ENCODE peak calls at places on chromosomes 12 and 14, in four cellular contexts. Q is Panc1, O is dorsolateral prefrontal cortex, N is lung. S is an unnamed sample.

GRCh38 chr12:109504068-109504467 is 26.6 kb downstream of the UBE3B start:
- DNase-seq in O (no peak), Q (no peak), N (no peak), S (no peak)

GRCh38 chr12:62640910-62641448 is 174.4 kb downstream of the MON2 start:
- DNase-seq in Q (no peak), O (no peak), N (no peak), S (no peak)

GRCh38 chr14:90649096-90649495 is 167.1 kb downstream of the TTC7B start:
- DNase-seq in Q (no peak), O (no peak), N (no peak), S (no peak)

GRCh38 chr12:2580821-2581220 is 213.9 kb upstream of the FKBP4 start:
- DNase-seq in N (no peak), Q (no peak), O (no peak), S (peak)

GRCh38 chr14:102220031-102220430 is 80.3 kb downstream of the WDR20 start:
- DNase-seq in Q (no peak), O (no peak), N (no peak), S (no peak)

GRCh38 chr14:77003960-77004710 is 24.4 kb downstream of the IRF2BPL start:
- DNase-seq in O (no peak), Q (no peak), N (peak), S (no peak)

GRCh38 chr14:95137804-95138167 is 19.5 kb downstream of the DICER1 start:
- DNase-seq in N (no peak), O (no peak), Q (no peak), S (no peak)

GRCh38 chr12:96578526-96579125 is 89.2 kb downstream of the CFAP54 start:
- DNase-seq in N (no peak), Q (no peak), O (no peak), S (peak)

GRCh38 chr12:73632661-73633060 is 905.0 kb upstream of the ATXN7L3B start:
- DNase-seq in O (no peak), Q (no peak), N (no peak), S (no peak)

GRCh38 chr12:53695148-53696138 is 19.6 kb upstream of the ATP5MC2 start:
- DNase-seq in O (no peak), Q (no peak), N (no peak), S (no peak)

DNA sequence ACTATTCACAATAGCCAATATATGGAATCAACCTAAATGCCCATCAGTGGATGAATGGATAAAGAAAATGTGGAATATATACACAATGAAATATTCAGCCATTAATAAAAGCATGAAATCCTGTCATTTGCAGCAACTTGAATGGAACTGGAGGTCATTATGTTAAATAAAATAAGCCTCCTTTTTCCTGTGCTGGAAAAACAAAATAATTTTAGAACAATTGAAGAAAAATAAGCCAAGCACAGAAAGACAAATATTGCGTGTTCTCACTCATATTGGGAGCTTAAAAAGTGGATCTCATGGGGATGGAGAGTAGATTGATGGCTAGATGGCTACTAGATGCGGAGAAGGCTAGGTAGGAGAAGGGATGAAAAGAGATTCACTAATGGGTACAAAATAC is 6.3 kb upstream of the BTG1 start:
- DNase-seq in Q (no peak), N (no peak), O (no peak), S (no peak)
- H3K27ac ChIP-seq in Q (no peak), N (no peak), O (no peak), S (no peak)

GRCh38 chr12:123761841-123762714 is at the start of gene DNAH10:
- DNase-seq in O (no peak), Q (no peak), N (peak), S (no peak)
- H3K27ac ChIP-seq in O (no peak), Q (peak), N (no peak), S (no peak)

GRCh38 chr12:111359914-111360276 is 9.0 kb downstream of the PHETA1 start:
- DNase-seq in N (no peak), Q (no peak), O (no peak), S (no peak)

GRCh38 chr12:111360325-111360930 is 8.5 kb downstream of the PHETA1 start:
- DNase-seq in N (no peak), O (no peak), Q (no peak), S (no peak)

GRCh38 chr12:111362687-111363475 is 6.0 kb downstream of the PHETA1 start:
- DNase-seq in O (peak), Q (no peak), N (no peak), S (no peak)

GRCh38 chr12:111361717-111362576 is 6.9 kb downstream of the PHETA1 start:
- DNase-seq in O (no peak), N (peak), Q (no peak), S (no peak)

GRCh38 chr12:111361073-111361716 is 7.7 kb downstream of the PHETA1 start:
- DNase-seq in O (no peak), N (no peak), Q (no peak), S (no peak)
- H3K27ac ChIP-seq in O (no peak), N (no peak), Q (no peak), S (no peak)

GRCh38 chr14:75457024-75457390 is 29.2 kb downstream of the JDP2 start:
- DNase-seq in N (no peak), Q (no peak), O (no peak), S (no peak)
- H3K27ac ChIP-seq in N (no peak), Q (no peak), O (no peak), S (no peak)

GRCh38 chr12:790608-791007 is 38.2 kb downstream of the WNK1 start:
- DNase-seq in N (no peak), Q (no peak), O (no peak), S (no peak)

GRCh38 chr12:790253-790563 is 37.8 kb downstream of the WNK1 start:
- DNase-seq in N (no peak), Q (no peak), O (no peak), S (no peak)

GRCh38 chr12:793037-793436 is 40.7 kb downstream of the WNK1 start:
- DNase-seq in Q (no peak), O (no peak), N (no peak), S (no peak)

DNA sequence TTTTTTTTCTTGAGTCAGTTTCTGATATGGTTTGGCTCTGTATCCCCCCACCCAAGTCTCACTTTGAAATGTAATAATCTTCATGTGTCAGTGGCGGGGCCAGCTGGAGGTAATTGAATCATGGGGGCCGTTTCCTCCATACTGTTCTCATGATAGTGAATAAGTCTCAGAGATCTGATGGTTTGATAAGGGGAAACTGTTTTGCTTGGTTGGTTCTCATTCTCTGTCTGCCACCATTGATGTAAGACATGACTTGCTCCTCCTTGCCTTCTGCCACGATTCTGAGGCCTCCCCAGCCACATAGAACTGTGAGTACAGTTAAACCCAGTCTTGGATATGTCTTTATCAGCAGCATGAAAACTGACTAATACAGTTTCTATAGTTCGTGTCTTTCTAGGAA is 42.9 kb downstream of the WNK1 start:
- DNase-seq in Q (no peak), N (no peak), O (no peak), S (no peak)
- H3K27ac ChIP-seq in Q (no peak), N (no peak), O (no peak), S (no peak)

GRCh38 chr12:121573949-121574520 is 6.8 kb downstream of the KDM2B start:
- DNase-seq in N (no peak), O (no peak), Q (no peak), S (no peak)

GRCh38 chr12:121570467-121571283 is 10.1 kb downstream of the KDM2B start:
- DNase-seq in Q (no peak), N (no peak), O (no peak), S (no peak)

GRCh38 chr12:121568971-121569808 is 11.6 kb downstream of the KDM2B start:
- DNase-seq in O (no peak), N (peak), Q (no peak), S (no peak)

DNA sequence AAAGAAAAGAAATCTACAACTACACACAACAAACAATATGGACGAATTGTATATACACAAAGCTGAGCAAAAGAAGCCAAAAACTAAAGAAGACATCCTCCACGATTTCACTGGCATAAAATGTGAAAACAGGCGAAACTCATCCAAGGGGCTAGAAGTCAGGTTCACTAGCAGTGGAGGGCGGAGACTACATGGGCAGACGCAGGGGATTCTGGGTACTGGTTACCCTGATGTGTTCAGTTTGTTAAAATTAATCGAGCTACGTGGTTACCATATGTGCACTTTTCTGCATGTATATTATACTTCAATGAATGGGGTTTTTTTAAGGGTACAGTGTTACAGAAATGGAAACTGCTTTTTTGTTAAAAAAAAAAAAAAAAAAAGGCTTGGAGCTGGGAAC is 12.3 kb downstream of the KDM2B start:
- DNase-seq in O (no peak), Q (no peak), N (no peak), S (no peak)
- H3K27ac ChIP-seq in O (no peak), Q (no peak), N (no peak), S (no peak)

GRCh38 chr12:88957358-88957757 is 377.1 kb upstream of the KITLG start:
- DNase-seq in O (no peak), Q (no peak), N (no peak), S (no peak)
- H3K27ac ChIP-seq in O (no peak), Q (no peak), N (no peak), S (no peak)

S was measured in AG04450.